ENCODE peak calls at places on chromosomes 3 and 15, in six cellular contexts. Z is heart left ventricle, E is transverse colon, A is HCT116, B is A549, C is ovary. U is an unnamed sample.

GRCh38 chr3:19541284-19541683 is 392.7 kb downstream of the EFHB start:
- DNase-seq in E (no peak), C (no peak), Z (no peak), A (no peak), B (no peak), U (no peak)

GRCh38 chr3:177195242-177195940 is 1.9 kb downstream of the TBL1XR1 start:
- DNase-seq in A (no peak), E (peak), B (peak), Z (peak), C (peak), U (no peak)

GRCh38 chr15:29120593-29121368 is 148.8 kb downstream of the NSMCE3 start:
- DNase-seq in Z (no peak), B (no peak), A (no peak), C (no peak), E (no peak), U (no peak)

GRCh38 chr3:197031315-197032285 is 2.0 kb upstream of the MELTF start:
- DNase-seq in E (peak), C (peak), B (peak), Z (peak), A (peak), U (peak)

GRCh38 chr15:60408438-60409105 is 10.8 kb upstream of the ANXA2 start:
- DNase-seq in A (no peak), C (no peak), E (no peak), B (peak), Z (no peak), U (no peak)

GRCh38 chr3:110859993-110860392 is 211.6 kb upstream of the NECTIN3 start:
- DNase-seq in E (no peak), A (no peak), C (no peak), B (no peak), Z (no peak), U (no peak)

GRCh38 chr15:101431748-101432147 is 57.8 kb downstream of the PCSK6 start:
- DNase-seq in E (no peak), A (no peak), Z (no peak), C (no peak), B (no peak), U (no peak)

GRCh38 chr3:51967384-51968174 is at the start of gene PCBP4:
- DNase-seq in Z (peak), B (no peak), C (peak), A (no peak), E (peak), U (peak)

GRCh38 chr15:92519709-92520108 is 126.0 kb downstream of the ST8SIA2 start:
- DNase-seq in E (no peak), Z (no peak), C (no peak), B (no peak), A (no peak), U (no peak)

GRCh38 chr3:6861989-6862879 is 1.3 kb downstream of the GRM7 start:
- DNase-seq in Z (no peak), A (no peak), C (no peak), B (no peak), E (no peak), U (no peak)
- H3K4me3 ChIP-seq in Z (no peak), A (no peak), C (peak), B (no peak), E (peak), U (peak)

GRCh38 chr3:184249412-184250166 is at the start of gene EEF1AKMT4:
- DNase-seq in B (peak), A (peak), E (peak), Z (peak), C (peak), U (peak)
- TF ChIP-seq POLR2A in B (peak), A (peak), E (no peak), Z (no peak), C (peak), U (no peak)

GRCh38 chr15:63601026-63601726 is 4.0 kb downstream of the FBXL22 start:
- DNase-seq in C (peak), A (no peak), Z (peak), E (peak), B (peak), U (no peak)
- TF ChIP-seq CTCF in C (no peak), A (no peak), Z (no peak), E (peak), B (no peak), U (no peak)

GRCh38 chr15:68610825-68611224 is 32.0 kb downstream of the CORO2B start:
- DNase-seq in Z (no peak), A (no peak), C (no peak), E (no peak), B (no peak), U (no peak)

GRCh38 chr15:68612979-68613740 is 34.4 kb downstream of the CORO2B start:
- DNase-seq in B (peak), E (no peak), C (no peak), A (no peak), Z (no peak), U (no peak)

GRCh38 chr15:68614621-68615035 is 35.8 kb downstream of the CORO2B start:
- DNase-seq in C (peak), A (no peak), Z (peak), E (no peak), B (no peak), U (no peak)

GRCh38 chr15:68615301-68615700 is 36.5 kb downstream of the CORO2B start:
- DNase-seq in C (no peak), A (no peak), Z (no peak), E (no peak), B (no peak), U (no peak)

GRCh38 chr15:68612533-68612932 is 33.7 kb downstream of the CORO2B start:
- DNase-seq in E (no peak), C (no peak), Z (no peak), A (no peak), B (no peak), U (no peak)
- H3K4me3 ChIP-seq in E (no peak), C (no peak), Z (no peak), A (no peak), B (no peak), U (no peak)

DNA sequence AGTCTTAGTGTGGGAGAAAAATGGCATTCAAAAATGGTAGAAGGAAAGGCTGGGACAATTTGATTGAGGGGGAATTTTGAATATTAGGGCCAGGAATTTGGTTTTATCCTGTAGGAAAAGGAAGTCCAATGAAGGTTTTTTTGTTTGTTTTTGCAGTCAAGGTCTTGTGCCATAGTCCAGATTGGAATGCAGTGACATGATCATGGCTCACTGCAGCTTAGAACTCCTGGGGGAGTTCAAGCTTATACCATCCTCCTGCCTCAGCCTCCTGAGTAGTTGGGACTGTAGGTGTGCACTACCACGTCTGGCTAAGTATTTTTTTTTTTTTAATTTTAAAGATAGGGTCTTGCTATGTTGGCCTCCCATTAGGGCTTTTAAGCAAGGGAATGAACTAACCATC is 2.6 kb upstream of the SLC6A11 start:
- DNase-seq in Z (no peak), E (no peak), B (no peak), A (no peak), C (no peak), U (no peak)
- TF ChIP-seq POLR2A in Z (no peak), E (no peak), B (no peak), A (no peak), C (no peak), U (no peak)

DNA sequence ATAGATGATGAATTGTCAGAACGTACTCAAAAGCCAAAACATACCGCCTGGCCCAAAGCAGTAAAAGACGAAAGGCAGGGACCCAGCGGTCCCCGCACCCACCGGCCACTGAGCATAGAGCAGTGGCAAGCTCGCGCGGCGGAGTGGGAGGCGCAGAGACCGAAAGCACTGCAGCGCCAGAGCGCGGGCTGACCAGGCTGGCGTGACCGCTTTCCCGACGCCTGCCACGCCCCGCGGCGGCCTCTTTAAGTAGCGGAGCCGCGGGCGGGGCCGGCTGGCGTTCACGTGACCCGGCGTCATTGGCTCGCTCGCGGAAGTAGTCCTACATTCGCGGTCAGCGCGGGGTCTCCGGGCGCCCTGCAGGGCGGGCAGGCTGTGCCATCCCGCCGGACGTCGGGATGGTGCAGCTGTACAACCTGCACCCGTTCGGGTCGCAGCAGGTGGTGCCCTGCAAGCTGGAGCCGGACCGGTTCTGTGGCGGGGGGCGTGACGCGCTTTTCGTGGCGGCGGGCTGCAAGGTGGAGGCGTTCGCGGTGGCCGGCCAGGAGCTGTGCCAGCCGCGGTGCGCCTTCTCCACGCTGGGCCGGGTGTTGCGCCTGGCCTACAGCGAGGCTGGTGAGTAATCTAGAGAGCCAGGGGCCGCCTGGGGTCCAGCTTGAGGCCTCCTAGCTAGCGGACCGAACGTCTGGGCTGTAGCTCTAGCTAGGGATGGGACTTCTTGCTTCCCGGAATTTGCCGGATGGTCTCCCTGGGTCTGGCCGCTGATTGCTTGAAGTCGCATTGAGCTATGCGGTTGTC is at the start of gene HPS3:
- DNase-seq in E (peak), B (peak), Z (peak), C (peak), A (peak), U (peak)
- TF ChIP-seq CTCF in E (no peak), B (no peak), Z (no peak), C (no peak), A (no peak), U (no peak)

GRCh38 chr3:73448761-73449290 is 175.9 kb downstream of the PDZRN3 start:
- DNase-seq in B (no peak), C (no peak), A (no peak), E (no peak), Z (no peak), U (no peak)
- H3K4me3 ChIP-seq in B (no peak), C (no peak), A (no peak), E (no peak), Z (no peak), U (no peak)

U was measured in breast epithelium.